ENCODE peak calls at places on chromosomes 7 and 10, in seven cellular contexts. T, Q, X, Y, G, K and D are unnamed samples.

GRCh38 chr7:157509226-157509625 is 172.4 kb downstream of the DNAJB6 start:
- DNase-seq in X (no peak), Q (no peak), T (no peak), K (no peak), G (no peak), Y (no peak), D (no peak)

GRCh38 chr7:140623995-140624902 is 16.4 kb downstream of the DENND2A start:
- DNase-seq in Y (no peak), X (no peak), G (no peak), K (no peak), Q (no peak), T (no peak), D (no peak)

GRCh38 chr7:55387062-55387965 is 22.2 kb downstream of the LANCL2 start:
- DNase-seq in K (peak), Y (no peak), X (no peak), G (no peak), T (no peak), Q (no peak), D (no peak)

GRCh38 chr10:123666318-123667291 is at the start of gene GPR26:
- DNase-seq in G (peak), X (no peak), T (no peak), Q (peak), K (no peak), Y (no peak), D (no peak)

GRCh38 chr7:20299647-20300312 is 30.9 kb upstream of the ITGB8 start:
- DNase-seq in G (no peak), X (no peak), T (no peak), Y (peak), Q (no peak), K (no peak), D (no peak)

GRCh38 chr7:11436317-11436716 is 395.7 kb downstream of the THSD7A start:
- DNase-seq in Q (no peak), Y (no peak), K (no peak), T (no peak), G (no peak), X (no peak), D (no peak)

GRCh38 chr7:33185786-33186185 is 56.4 kb downstream of the BBS9 start:
- DNase-seq in T (peak), K (peak), G (no peak), Q (peak), X (peak), Y (no peak), D (no peak)

GRCh38 chr10:87092861-87093460 is 1.7 kb downstream of the GLUD1 start:
- DNase-seq in Y (peak), K (peak), Q (no peak), G (peak), T (peak), X (no peak), D (no peak)

GRCh38 chr10:79112898-79113431 is 44.2 kb downstream of the ZMIZ1 start:
- DNase-seq in K (no peak), G (no peak), Y (no peak), X (no peak), Q (peak), T (no peak), D (no peak)

GRCh38 chr7:74507538-74508319 is 54.0 kb downstream of the GTF2IRD1 start:
- DNase-seq in Q (no peak), K (no peak), Y (no peak), T (no peak), G (no peak), X (no peak), D (no peak)

GRCh38 chr10:113891476-113891875 is 37.0 kb downstream of the NHLRC2 start:
- DNase-seq in T (no peak), Q (no peak), Y (no peak), G (no peak), X (no peak), K (no peak), D (no peak)

GRCh38 chr10:79910344-79910743 is 38.6 kb downstream of the SFTPD start:
- DNase-seq in Q (no peak), G (no peak), X (no peak), K (no peak), Y (no peak), T (no peak), D (no peak)

GRCh38 chr7:7799138-7799537 is 80.7 kb upstream of the RPA3 start:
- DNase-seq in Q (peak), T (no peak), K (no peak), Y (no peak), X (no peak), G (no peak), D (no peak)

GRCh38 chr7:15625456-15625855 is 61.0 kb downstream of the MEOX2 start:
- DNase-seq in X (no peak), K (no peak), Y (no peak), G (no peak), T (no peak), Q (no peak), D (no peak)

GRCh38 chr10:66925896-66926719 is at the start of gene LRRTM3:
- DNase-seq in Y (peak), X (peak), K (peak), T (peak), G (peak), Q (peak), D (peak)

GRCh38 chr7:4164556-4164955 is 517.5 kb upstream of the FOXK1 start:
- DNase-seq in X (no peak), Y (no peak), Q (no peak), K (peak), T (no peak), G (no peak), D (no peak)

GRCh38 chr7:97801108-97801507 is 69.2 kb downstream of the TAC1 start:
- DNase-seq in K (no peak), G (no peak), X (no peak), Y (no peak), T (no peak), Q (no peak), D (no peak)

GRCh38 chr10:126840736-126841135 is 64.5 kb upstream of the DOCK1 start:
- DNase-seq in T (no peak), K (no peak), X (no peak), Y (no peak), Q (no peak), G (no peak), D (no peak)

GRCh38 chr10:7797582-7797981 is 9.6 kb downstream of the ATP5F1C start:
- DNase-seq in G (no peak), X (no peak), T (peak), K (no peak), Q (peak), Y (no peak), D (no peak)

GRCh38 chr7:37354661-37355131 is 94.0 kb downstream of the ELMO1 start:
- DNase-seq in T (peak), Q (no peak), G (no peak), K (no peak), X (no peak), Y (no peak), D (no peak)

GRCh38 chr7:2017483-2017891 is 215.3 kb downstream of the MAD1L1 start:
- DNase-seq in X (no peak), G (no peak), Y (no peak), K (no peak), T (no peak), Q (peak), D (no peak)

GRCh38 chr7:101200504-101200861 is 353 bp downstream of the MOGAT3 start:
- DNase-seq in Y (no peak), T (no peak), X (no peak), Q (peak), K (peak), G (no peak), D (no peak)

GRCh38 chr10:54133201-54133600 is 667.8 kb downstream of the PCDH15 start:
- DNase-seq in G (no peak), X (no peak), T (no peak), K (no peak), Y (no peak), Q (peak), D (no peak)

GRCh38 chr7:23696916-23697441 is 13.0 kb upstream of the STK31 start:
- DNase-seq in T (peak), G (peak), Q (peak), K (peak), X (peak), Y (no peak), D (peak)

GRCh38 chr10:33126118-33126517 is 168.1 kb upstream of the ITGB1 start:
- DNase-seq in K (no peak), Y (no peak), Q (no peak), G (no peak), X (no peak), T (peak), D (no peak)

GRCh38 chr7:90766814-90767564 is 170.9 kb downstream of the CDK14 start:
- DNase-seq in K (peak), G (no peak), Q (peak), T (no peak), X (no peak), Y (no peak), D (no peak)
- TF ChIP-seq TAF1 in K (no peak), G (no peak), Q (no peak), T (no peak), X (no peak), Y (no peak), D (no peak)

GRCh38 chr7:139586286-139586685 is 62.8 kb downstream of the CLEC2L start:
- DNase-seq in Y (no peak), G (no peak), T (no peak), K (no peak), Q (no peak), X (no peak), D (no peak)

GRCh38 chr7:139588632-139589031 is 65.1 kb downstream of the CLEC2L start:
- DNase-seq in T (peak), Q (no peak), Y (no peak), G (peak), K (no peak), X (no peak), D (no peak)

GRCh38 chr7:139587535-139587934 is 64.0 kb downstream of the CLEC2L start:
- DNase-seq in Q (no peak), X (no peak), K (no peak), G (no peak), T (no peak), Y (no peak), D (no peak)

GRCh38 chr7:139591550-139592195 is 68.2 kb downstream of the CLEC2L start:
- DNase-seq in Q (no peak), Y (no peak), K (no peak), X (no peak), T (no peak), G (no peak), D (no peak)

GRCh38 chr7:139589474-139589873 is 66.0 kb downstream of the CLEC2L start:
- DNase-seq in Y (no peak), G (no peak), Q (no peak), T (no peak), X (no peak), K (no peak), D (no peak)
- TF ChIP-seq TAF1 in Y (no peak), G (no peak), Q (no peak), T (no peak), X (no peak), K (no peak), D (no peak)

GRCh38 chr7:113775804-113776203 is 143.0 kb downstream of the PPP1R3A start:
- DNase-seq in X (no peak), Q (no peak), K (no peak), G (no peak), Y (no peak), T (no peak), D (no peak)
- TF ChIP-seq TAF1 in X (no peak), Q (no peak), K (no peak), G (no peak), Y (no peak), T (no peak), D (no peak)

DNA sequence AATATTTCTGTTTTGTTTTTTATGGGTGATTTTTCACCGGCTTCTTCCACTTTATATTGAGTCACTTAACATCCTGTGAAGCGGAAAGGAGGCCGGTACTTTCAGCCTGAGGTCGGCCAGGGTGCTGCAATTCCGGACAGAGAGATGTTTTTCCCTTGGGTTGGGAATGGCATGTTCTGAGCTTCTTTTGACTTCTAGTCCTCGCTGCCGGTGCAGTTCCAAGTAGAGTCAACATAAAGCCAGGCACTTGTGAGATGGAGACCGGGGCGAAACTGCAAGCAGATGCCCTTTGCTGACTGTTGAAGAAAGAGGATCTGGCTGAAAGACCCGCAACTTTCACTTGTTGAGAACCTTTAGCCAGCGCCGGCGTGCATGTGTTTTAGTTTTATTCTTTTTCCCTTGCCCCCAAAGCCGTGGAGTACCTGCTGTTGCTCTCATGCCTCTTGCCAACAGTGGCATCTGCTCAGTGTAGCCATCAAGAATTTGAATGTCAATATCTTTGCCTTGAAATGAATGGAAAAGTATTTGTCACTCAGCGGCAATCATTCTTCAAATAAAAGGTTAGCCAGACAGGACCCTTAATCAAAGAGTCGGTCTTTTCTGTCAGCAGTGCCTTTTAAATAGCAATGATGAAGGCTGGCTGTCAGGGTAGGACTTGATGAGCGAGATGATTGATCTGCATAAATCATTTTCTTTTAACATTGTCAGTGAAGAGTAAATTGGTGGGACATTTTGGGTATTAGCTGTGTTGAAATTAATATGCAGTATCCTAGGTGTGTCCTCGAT is 351.2 kb downstream of the LRMDA start:
- DNase-seq in G (no peak), Q (no peak), K (no peak), X (no peak), Y (no peak), T (no peak), D (no peak)
- TF ChIP-seq TAF1 in G (no peak), Q (no peak), K (no peak), X (no peak), Y (no peak), T (no peak), D (no peak)

GRCh38 chr10:106713846-106714245 is 450.7 kb downstream of the SORCS1 start:
- DNase-seq in X (no peak), G (no peak), K (no peak), Y (no peak), T (no peak), Q (no peak), D (no peak)

GRCh38 chr10:106716375-106716774 is 448.1 kb downstream of the SORCS1 start:
- DNase-seq in G (no peak), K (no peak), X (no peak), Q (no peak), Y (no peak), T (no peak), D (no peak)

GRCh38 chr10:106712988-106713387 is 451.5 kb downstream of the SORCS1 start:
- DNase-seq in T (no peak), Y (no peak), G (no peak), Q (no peak), X (no peak), K (no peak), D (no peak)

GRCh38 chr10:106711313-106711906 is 453.1 kb downstream of the SORCS1 start:
- DNase-seq in X (peak), Q (peak), Y (no peak), K (peak), T (peak), G (peak), D (peak)

DNA sequence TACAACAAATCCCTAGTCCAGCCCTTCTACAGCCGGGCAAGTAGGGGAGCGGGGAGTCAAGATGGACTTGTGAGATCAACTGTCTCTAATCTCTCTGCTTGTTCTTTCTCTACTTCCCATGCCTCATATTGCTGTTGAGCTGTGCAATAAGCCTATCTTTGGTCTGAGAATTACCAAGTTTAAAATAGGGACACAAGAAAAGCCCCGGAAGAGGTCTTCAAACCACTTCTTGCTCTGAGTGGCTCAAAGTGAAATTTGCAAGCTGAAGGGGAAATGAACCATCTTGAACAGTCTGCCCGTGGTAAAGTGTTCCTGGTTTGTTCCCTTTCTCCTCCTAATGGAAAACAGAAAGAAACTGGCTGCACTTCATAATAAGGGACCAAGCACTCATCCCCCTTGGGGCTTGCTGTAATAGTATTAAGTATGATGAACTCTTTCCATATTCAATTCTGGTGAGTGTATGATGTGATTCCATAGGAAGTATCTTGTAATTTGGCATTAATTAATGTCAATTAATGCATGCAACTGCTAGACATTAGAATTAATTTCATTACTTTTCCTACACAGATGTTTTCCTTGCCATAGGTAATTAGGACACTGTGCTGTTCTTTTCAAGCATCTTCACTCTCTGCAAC is 449.7 kb downstream of the SORCS1 start:
- DNase-seq in K (no peak), T (no peak), G (no peak), Q (peak), Y (no peak), X (no peak), D (no peak)
- TF ChIP-seq TAF1 in K (no peak), T (no peak), G (no peak), Q (no peak), Y (no peak), X (no peak), D (no peak)

GRCh38 chr7:99699946-99700345 is 20.1 kb upstream of the CYP3A5 start:
- DNase-seq in K (no peak), X (no peak), G (no peak), Y (no peak), Q (no peak), T (no peak), D (no peak)

GRCh38 chr7:99693100-99693426 is 13.3 kb upstream of the CYP3A5 start:
- DNase-seq in K (no peak), X (no peak), G (no peak), T (peak), Q (no peak), Y (no peak), D (no peak)

GRCh38 chr7:99694912-99695304 is 15.1 kb upstream of the CYP3A5 start:
- DNase-seq in G (no peak), Y (no peak), X (no peak), Q (no peak), K (no peak), T (no peak), D (no peak)

GRCh38 chr7:99693427-99694200 is 13.8 kb upstream of the CYP3A5 start:
- DNase-seq in T (peak), Y (no peak), G (peak), X (no peak), Q (no peak), K (peak), D (no peak)

GRCh38 chr7:99694201-99694911 is 14.6 kb upstream of the CYP3A5 start:
- DNase-seq in X (no peak), Y (no peak), G (no peak), K (peak), T (peak), Q (no peak), D (no peak)
- TF ChIP-seq TAF1 in X (no peak), Y (no peak), G (no peak), K (no peak), T (no peak), Q (no peak), D (no peak)

GRCh38 chr10:43691503-43691902 is 42.8 kb upstream of the ZNF32 start:
- DNase-seq in X (no peak), K (no peak), G (no peak), T (no peak), Q (no peak), Y (no peak), D (no peak)

GRCh38 chr10:43689007-43689491 is 40.4 kb upstream of the ZNF32 start:
- DNase-seq in Q (no peak), G (no peak), T (no peak), X (no peak), K (no peak), Y (no peak), D (no peak)

GRCh38 chr10:43688348-43688892 is 39.7 kb upstream of the ZNF32 start:
- DNase-seq in K (no peak), Y (no peak), T (no peak), X (no peak), Q (no peak), G (no peak), D (no peak)

GRCh38 chr10:43689955-43690771 is 41.5 kb upstream of the ZNF32 start:
- DNase-seq in Y (no peak), X (peak), T (peak), Q (peak), G (peak), K (peak), D (peak)

GRCh38 chr10:43689618-43689954 is 40.9 kb upstream of the ZNF32 start:
- DNase-seq in T (peak), Q (peak), K (no peak), G (no peak), X (peak), Y (no peak), D (peak)
- TF ChIP-seq TAF1 in T (no peak), Q (no peak), K (no peak), G (no peak), X (no peak), Y (no peak), D (no peak)

DNA sequence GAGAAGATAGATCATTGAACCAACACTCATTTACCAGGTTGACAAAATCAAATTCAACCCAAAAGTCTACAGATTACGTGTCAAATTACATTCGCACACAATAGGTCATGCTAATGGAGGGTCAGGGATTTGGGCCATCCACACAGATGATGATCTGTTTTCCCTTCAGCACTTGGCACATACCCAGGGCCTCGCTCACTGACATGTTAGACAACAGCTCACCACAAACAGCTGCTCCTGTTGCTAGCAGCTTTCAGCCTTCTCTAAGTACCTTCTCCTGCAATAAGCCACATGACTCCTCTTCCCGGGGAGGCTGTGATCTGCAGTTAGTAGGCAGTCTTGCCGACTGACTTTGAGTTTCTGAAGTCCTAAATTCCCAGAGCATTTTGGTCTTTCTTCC is 18.4 kb downstream of the NKX2-3 start:
- DNase-seq in G (no peak), T (no peak), K (no peak), Q (peak), Y (no peak), X (no peak), D (no peak)
- TF ChIP-seq TAF1 in G (no peak), T (no peak), K (no peak), Q (no peak), Y (no peak), X (no peak), D (no peak)